ENCODE peak calls at places on chromosomes 11 and 22, in six cellular contexts. One of them, this sample, is unnamed.
A peak's percentile ranks its signal among the peaks of the same experiment; 100 is the strongest.

GRCh38 chr11:47351159-47352126 is 1.1 kb downstream of the MYBPC3 start:
- DNase-seq in H1: no peak
- DNase-seq in HCT116: no peak
- DNase-seq in K562: no peak
- DNase-seq in GM12878: no peak
- DNase-seq in HepG2: no peak
- DNase-seq in this sample: peak; percentile 82

GRCh38 chr11:75497788-75498404 is 27.8 kb downstream of the GDPD5 start:
- DNase-seq in H1: no peak
- DNase-seq in HCT116: no peak
- DNase-seq in K562: no peak
- DNase-seq in GM12878: no peak
- DNase-seq in HepG2: no peak
- DNase-seq in this sample: no peak

GRCh38 chr11:33391893-33392251 is 134.7 kb downstream of the HIPK3 start:
- DNase-seq in H1: no peak
- DNase-seq in HCT116: no peak
- DNase-seq in K562: no peak
- DNase-seq in GM12878: no peak
- DNase-seq in HepG2: no peak
- DNase-seq in this sample: peak; percentile 32

GRCh38 chr11:42901084-42901483 is 410.7 kb upstream of the API5 start:
- DNase-seq in H1: no peak
- DNase-seq in HCT116: no peak
- DNase-seq in K562: no peak
- DNase-seq in GM12878: no peak
- DNase-seq in HepG2: no peak
- DNase-seq in this sample: peak; percentile 66

GRCh38 chr11:61532136-61533038 is 23.8 kb downstream of the LRRC10B start:
- DNase-seq in H1: no peak
- DNase-seq in HCT116: no peak
- DNase-seq in K562: peak; percentile 88
- DNase-seq in GM12878: no peak
- DNase-seq in HepG2: peak; percentile 34
- DNase-seq in this sample: peak; percentile 69

GRCh38 chr11:84524422-84525051 is 1102.6 kb downstream of the DLG2 start:
- DNase-seq in H1: no peak
- DNase-seq in HCT116: no peak
- DNase-seq in K562: no peak
- DNase-seq in GM12878: no peak
- DNase-seq in HepG2: no peak
- DNase-seq in this sample: peak; percentile 36

GRCh38 chr11:122637538-122637937 is 18.0 kb upstream of the UBASH3B start:
- DNase-seq in H1: no peak
- DNase-seq in HCT116: no peak
- DNase-seq in K562: no peak
- DNase-seq in GM12878: no peak
- DNase-seq in HepG2: no peak
- DNase-seq in this sample: no peak

GRCh38 chr11:17599460-17599925 is 52.4 kb downstream of the OTOG start:
- DNase-seq in H1: no peak
- DNase-seq in HCT116: no peak
- DNase-seq in K562: no peak
- DNase-seq in GM12878: no peak
- DNase-seq in HepG2: no peak
- DNase-seq in this sample: no peak

GRCh38 chr11:131546218-131546895 is 175.9 kb downstream of the NTM start:
- DNase-seq in H1: no peak
- DNase-seq in HCT116: no peak
- DNase-seq in K562: no peak
- DNase-seq in GM12878: no peak
- DNase-seq in HepG2: no peak
- DNase-seq in this sample: no peak

GRCh38 chr22:42283288-42284229 is 13.1 kb upstream of the TCF20 start:
- DNase-seq in H1: no peak
- DNase-seq in HCT116: no peak
- DNase-seq in K562: peak; percentile 23
- DNase-seq in GM12878: no peak
- DNase-seq in HepG2: no peak
- DNase-seq in this sample: peak; percentile 48

GRCh38 chr22:28505416-28506156 is 174.1 kb downstream of the TTC28 start:
- DNase-seq in H1: no peak
- DNase-seq in HCT116: no peak
- DNase-seq in K562: no peak
- DNase-seq in GM12878: no peak
- DNase-seq in HepG2: no peak
- DNase-seq in this sample: no peak

GRCh38 chr11:121717296-121717695 is 264.5 kb upstream of the SORL1-AS1 start:
- DNase-seq in H1: no peak
- DNase-seq in HCT116: no peak
- DNase-seq in K562: no peak
- DNase-seq in GM12878: no peak
- DNase-seq in HepG2: no peak
- DNase-seq in this sample: no peak

GRCh38 chr11:132920391-132921095 is 611.8 kb downstream of the OPCML start:
- DNase-seq in H1: no peak
- DNase-seq in HCT116: no peak
- DNase-seq in K562: no peak
- DNase-seq in GM12878: no peak
- DNase-seq in HepG2: no peak
- DNase-seq in this sample: no peak

GRCh38 chr11:94857337-94857736 is 89.2 kb downstream of the AMOTL1 start:
- DNase-seq in H1: no peak
- DNase-seq in HCT116: no peak
- DNase-seq in K562: no peak
- DNase-seq in GM12878: no peak
- DNase-seq in HepG2: no peak
- DNase-seq in this sample: no peak

DNA sequence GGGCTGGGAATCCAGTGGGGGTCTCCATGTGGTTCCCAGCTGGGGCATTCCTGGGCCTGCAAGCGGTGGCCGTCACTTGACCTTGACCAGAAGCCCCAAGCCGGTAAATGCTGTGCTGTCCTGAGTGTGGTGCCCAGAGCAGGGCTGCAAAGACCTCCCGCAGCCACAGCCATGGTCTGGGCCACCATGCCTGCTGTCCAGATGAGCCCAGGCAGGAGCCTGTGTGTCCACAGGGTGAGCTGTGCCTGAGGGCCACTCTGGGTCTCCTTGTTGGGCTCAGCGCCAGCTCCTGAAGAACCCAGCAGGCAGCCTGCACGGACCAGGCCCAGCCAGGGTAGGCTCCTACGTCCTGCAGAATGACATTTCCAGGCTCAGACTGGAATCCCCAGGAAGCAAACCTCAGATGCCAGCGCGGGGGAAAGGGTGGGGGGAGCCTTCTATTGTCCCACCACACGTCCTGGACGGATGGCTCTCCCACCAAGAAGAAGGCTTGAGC is 117.3 kb downstream of the KCNQ1OT1 start:
- DNase-seq in H1: no peak
- DNase-seq in HCT116: no peak
- DNase-seq in K562: no peak
- DNase-seq in GM12878: no peak
- DNase-seq in HepG2: no peak
- DNase-seq in this sample: peak; percentile 81
- TF ChIP-seq JUND in H1: no peak
- TF ChIP-seq JUND in HCT116: no peak
- TF ChIP-seq JUND in K562: no peak
- TF ChIP-seq JUND in GM12878: no peak
- TF ChIP-seq JUND in HepG2: no peak
- TF ChIP-seq JUND in this sample: no peak

GRCh38 chr11:554428-554823 is 6.1 kb downstream of the LMNTD2 start:
- DNase-seq in H1: no peak
- DNase-seq in HCT116: no peak
- DNase-seq in K562: no peak
- DNase-seq in GM12878: no peak
- DNase-seq in HepG2: no peak
- DNase-seq in this sample: no peak

GRCh38 chr11:555500-556174 is 4.9 kb downstream of the LMNTD2 start:
- DNase-seq in H1: no peak
- DNase-seq in HCT116: no peak
- DNase-seq in K562: no peak
- DNase-seq in GM12878: no peak
- DNase-seq in HepG2: no peak
- DNase-seq in this sample: peak; percentile 59

GRCh38 chr11:553083-553948 is 7.2 kb downstream of the LMNTD2 start:
- DNase-seq in H1: no peak
- DNase-seq in HCT116: no peak
- DNase-seq in K562: no peak
- DNase-seq in GM12878: no peak
- DNase-seq in HepG2: no peak
- DNase-seq in this sample: no peak

GRCh38 chr11:554824-555499 is 5.6 kb downstream of the LMNTD2 start:
- DNase-seq in H1: peak; percentile 62
- DNase-seq in HCT116: peak; percentile 44
- DNase-seq in K562: peak; percentile 83
- DNase-seq in GM12878: no peak
- DNase-seq in HepG2: peak; percentile 44
- DNase-seq in this sample: peak; percentile 92

GRCh38 chr11:553949-554398 is 6.6 kb downstream of the LMNTD2 start:
- DNase-seq in H1: no peak
- DNase-seq in HCT116: no peak
- DNase-seq in K562: no peak
- DNase-seq in GM12878: no peak
- DNase-seq in HepG2: no peak
- DNase-seq in this sample: no peak
- H3K4me3 ChIP-seq in H1: no peak overlapping the region
- H3K4me3 ChIP-seq in HCT116: no peak overlapping the region
- H3K4me3 ChIP-seq in K562: no peak overlapping the region
- H3K4me3 ChIP-seq in GM12878: no peak overlapping the region
- H3K4me3 ChIP-seq in HepG2: peak overlapping the region; percentile 71
- H3K4me3 ChIP-seq in this sample: no peak overlapping the region

GRCh38 chr11:129637983-129638776 is 177.5 kb upstream of the TMEM45B start:
- DNase-seq in H1: no peak
- DNase-seq in HCT116: no peak
- DNase-seq in K562: no peak
- DNase-seq in GM12878: no peak
- DNase-seq in HepG2: no peak
- DNase-seq in this sample: no peak
- TF ChIP-seq JUND in H1: no peak
- TF ChIP-seq JUND in HCT116: no peak
- TF ChIP-seq JUND in K562: no peak
- TF ChIP-seq JUND in GM12878: no peak
- TF ChIP-seq JUND in HepG2: no peak
- TF ChIP-seq JUND in this sample: no peak

DNA sequence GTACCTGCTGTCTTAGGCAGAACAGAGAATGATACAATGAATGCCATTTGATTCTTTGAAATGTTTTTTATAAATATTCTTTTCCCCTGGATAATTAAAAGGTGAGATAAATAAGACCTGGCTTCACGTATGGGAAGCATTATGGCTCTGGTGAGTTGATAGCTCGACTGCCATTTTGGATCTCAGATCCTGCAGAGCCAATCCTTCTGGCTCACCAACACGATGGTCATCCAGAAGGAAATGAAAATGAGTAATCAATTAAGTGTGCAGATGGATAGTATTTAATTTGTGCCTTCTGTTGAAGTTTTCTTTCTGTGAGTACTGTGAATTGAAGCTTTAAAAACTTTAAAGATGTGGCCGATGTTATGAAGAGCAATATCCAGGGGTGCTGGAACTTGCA is 2.7 kb downstream of the TNRC6B start:
- DNase-seq in H1: no peak
- DNase-seq in HCT116: no peak
- DNase-seq in K562: no peak
- DNase-seq in GM12878: no peak
- DNase-seq in HepG2: no peak
- DNase-seq in this sample: no peak
- H3K4me3 ChIP-seq in H1: peak overlapping the region; percentile 83
- H3K4me3 ChIP-seq in HCT116: no peak overlapping the region
- H3K4me3 ChIP-seq in K562: peak overlapping the region; percentile 68
- H3K4me3 ChIP-seq in GM12878: peak overlapping the region; percentile 59
- H3K4me3 ChIP-seq in HepG2: peak overlapping the region; percentile 11
- H3K4me3 ChIP-seq in this sample: peak overlapping the region; percentile 58

GRCh38 chr22:35312198-35313059 is 12.7 kb downstream of the TOM1 start:
- DNase-seq in H1: no peak
- DNase-seq in HCT116: peak; percentile 16
- DNase-seq in K562: no peak
- DNase-seq in GM12878: no peak
- DNase-seq in HepG2: peak; percentile 90
- DNase-seq in this sample: no peak
- TF ChIP-seq JUND in H1: no peak
- TF ChIP-seq JUND in HCT116: no peak
- TF ChIP-seq JUND in K562: no peak
- TF ChIP-seq JUND in GM12878: no peak
- TF ChIP-seq JUND in HepG2: no peak
- TF ChIP-seq JUND in this sample: no peak

DNA sequence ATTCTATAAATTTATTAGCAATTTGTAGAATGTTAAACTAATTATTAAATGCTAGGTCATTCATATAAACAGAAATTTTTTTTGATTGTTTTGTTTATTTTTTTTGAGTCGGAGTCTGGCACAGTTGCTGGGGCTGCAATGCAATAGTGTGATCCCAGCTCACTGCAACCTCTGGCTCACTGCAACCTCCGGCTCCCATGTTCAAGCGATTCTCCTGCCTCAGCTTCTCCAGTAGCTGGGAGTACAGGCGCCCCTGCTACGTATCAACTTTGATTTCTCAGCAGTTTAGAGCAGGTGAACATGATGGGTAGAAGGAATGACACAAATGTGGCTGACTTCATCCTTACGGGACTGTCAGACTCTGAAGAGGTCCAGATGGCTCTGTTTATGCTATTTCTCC is at the start of gene OR8H3:
- DNase-seq in H1: no peak
- DNase-seq in HCT116: no peak
- DNase-seq in K562: no peak
- DNase-seq in GM12878: no peak
- DNase-seq in HepG2: no peak
- DNase-seq in this sample: no peak
- H3K4me3 ChIP-seq in H1: no peak within 1 kb of the TSS
- H3K4me3 ChIP-seq in HCT116: no peak within 1 kb of the TSS
- H3K4me3 ChIP-seq in K562: no peak within 1 kb of the TSS
- H3K4me3 ChIP-seq in GM12878: no peak within 1 kb of the TSS
- H3K4me3 ChIP-seq in HepG2: no peak within 1 kb of the TSS
- H3K4me3 ChIP-seq in this sample: no peak within 1 kb of the TSS